ENCODE peak calls at places on chromosomes 16 and 17, in nine cellular contexts. H is Peyer's patch; A is neuronal stem cell; O is PC-3; Z is MM.1S; Y is effector memory CD4-positive, alpha-beta T cell; B is tibial artery; F is esophagus muscularis mucosa; I is heart left ventricle. K is an unnamed sample.

GRCh38 chr16:85720319-85720637 is 30.6 kb downstream of the C16orf74 start:
- DNase-seq in I (no peak), B (no peak), Z (no peak), O (peak), A (no peak), Y (no peak), H (peak), F (no peak), K (no peak)

GRCh38 chr16:51121009-51121347 is 30.1 kb downstream of the SALL1 start:
- DNase-seq in Y (no peak), F (no peak), O (no peak), Z (no peak), B (no peak), A (no peak), H (no peak), I (no peak), K (no peak)

GRCh38 chr16:48613061-48613957 is 3.3 kb upstream of the N4BP1 start:
- DNase-seq in A (no peak), F (no peak), O (peak), Z (peak), H (no peak), Y (peak), B (no peak), I (no peak), K (peak)

GRCh38 chr17:21539146-21539545 is 153.2 kb upstream of the KCNJ18 start:
- DNase-seq in F (no peak), A (no peak), B (no peak), I (no peak), Z (no peak), O (peak), Y (no peak), H (no peak), K (no peak)

GRCh38 chr16:22161999-22162657 is at the start of gene SDR42E2:
- DNase-seq in I (no peak), Y (peak), F (no peak), A (no peak), B (no peak), O (no peak), H (peak), Z (peak), K (no peak)

GRCh38 chr17:42428141-42428944 is 5.3 kb upstream of the CAVIN1 start:
- DNase-seq in H (no peak), F (no peak), B (no peak), Y (peak), O (no peak), A (peak), I (no peak), Z (peak), K (no peak)

GRCh38 chr17:73356561-73357170 is 44.9 kb upstream of the CDC42EP4 start:
- DNase-seq in F (no peak), B (no peak), H (no peak), Z (no peak), A (no peak), O (no peak), I (no peak), Y (no peak), K (no peak)

GRCh38 chr17:82848022-82848592 is 8.3 kb upstream of the ZNF750 start:
- DNase-seq in O (no peak), Z (no peak), H (peak), I (peak), B (peak), F (no peak), Y (peak), A (no peak), K (no peak)

GRCh38 chr17:48601528-48602430 is 3.0 kb downstream of the HOXB6 start:
- DNase-seq in B (no peak), A (no peak), O (no peak), I (no peak), Y (no peak), H (peak), Z (no peak), F (no peak), K (no peak)

GRCh38 chr17:54983260-54983659 is 14.7 kb downstream of the STXBP4 start:
- DNase-seq in Y (no peak), F (no peak), A (no peak), O (no peak), I (no peak), H (no peak), Z (no peak), B (no peak), K (no peak)

GRCh38 chr16:77805403-77805802 is 17.0 kb downstream of the VAT1L start:
- DNase-seq in A (no peak), I (peak), Y (no peak), F (no peak), H (no peak), B (no peak), Z (no peak), O (no peak), K (no peak)

GRCh38 chr16:74760007-74760767 is 14.4 kb downstream of the FA2H start:
- DNase-seq in H (no peak), Y (no peak), I (no peak), B (no peak), A (no peak), Z (no peak), F (no peak), O (peak), K (no peak)

GRCh38 chr16:71201054-71201453 is 29.5 kb downstream of the HYDIN start:
- DNase-seq in A (no peak), Y (no peak), F (no peak), I (no peak), B (no peak), H (no peak), Z (no peak), O (peak), K (no peak)

GRCh38 chr17:32323784-32324590 is 18.0 kb downstream of the C17orf75 start:
- DNase-seq in A (peak), F (no peak), Y (peak), I (no peak), B (no peak), H (no peak), Z (peak), O (peak), K (no peak)

GRCh38 chr16:11316331-11317015 is 28.8 kb upstream of the RMI2 start:
- DNase-seq in I (no peak), H (no peak), F (no peak), O (no peak), Z (no peak), Y (no peak), A (no peak), B (no peak), K (no peak)

GRCh38 chr16:12093902-12094301 is 117.4 kb downstream of the SNX29 start:
- DNase-seq in Y (no peak), I (no peak), O (no peak), Z (no peak), A (no peak), B (no peak), F (no peak), H (no peak), K (no peak)

GRCh38 chr16:82761236-82761635 is 134.5 kb downstream of the CDH13 start:
- DNase-seq in O (no peak), Y (no peak), A (no peak), H (no peak), B (peak), Z (no peak), F (no peak), I (peak), K (peak)

GRCh38 chr17:38333635-38334295 is 10.0 kb downstream of the GPR179 start:
- DNase-seq in O (peak), F (no peak), B (no peak), A (peak), Z (peak), Y (peak), H (peak), I (no peak), K (no peak)

GRCh38 chr17:37614391-37614790 is 5.2 kb upstream of the SYNRG start:
- DNase-seq in I (no peak), F (no peak), Y (no peak), B (no peak), H (no peak), A (no peak), O (peak), Z (no peak), K (no peak)

GRCh38 chr17:30323895-30324319 is 9.9 kb downstream of the TMIGD1 start:
- DNase-seq in Z (no peak), B (no peak), I (no peak), Y (no peak), A (no peak), H (no peak), F (no peak), O (peak), K (no peak)

GRCh38 chr16:84361546-84361945 is 6.8 kb upstream of the ATP2C2 start:
- DNase-seq in Z (no peak), I (no peak), B (no peak), A (no peak), Y (no peak), O (peak), F (no peak), H (no peak), K (no peak)

GRCh38 chr17:4520881-4521600 is 22.4 kb downstream of the SPNS2 start:
- DNase-seq in Y (no peak), H (no peak), I (no peak), B (no peak), O (peak), Z (no peak), F (no peak), A (no peak), K (no peak)

GRCh38 chr17:56309897-56310296 is 156.6 kb downstream of the ANKFN1 start:
- DNase-seq in H (no peak), B (no peak), I (no peak), F (no peak), O (no peak), A (no peak), Z (no peak), Y (no peak), K (no peak)

GRCh38 chr17:14813649-14814048 is 451.5 kb downstream of the PMP22 start:
- DNase-seq in B (no peak), Z (no peak), A (no peak), F (peak), Y (no peak), H (no peak), I (peak), O (peak), K (no peak)

GRCh38 chr16:87326151-87326571 is 9.0 kb upstream of the C16orf95 start:
- DNase-seq in B (no peak), I (no peak), H (peak), Y (no peak), F (no peak), Z (no peak), O (no peak), A (no peak), K (no peak)

GRCh38 chr17:57626520-57627210 is 118.4 kb downstream of the CCDC182 start:
- DNase-seq in H (no peak), F (no peak), O (no peak), Z (no peak), B (peak), A (no peak), I (no peak), Y (no peak), K (no peak)

GRCh38 chr17:57623620-57624019 is 121.5 kb downstream of the CCDC182 start:
- DNase-seq in I (no peak), Z (no peak), B (peak), F (no peak), Y (no peak), A (no peak), H (no peak), O (no peak), K (no peak)

GRCh38 chr17:57624390-57624789 is 120.7 kb downstream of the CCDC182 start:
- DNase-seq in H (no peak), B (peak), O (no peak), A (no peak), F (no peak), Z (no peak), Y (no peak), I (no peak), K (no peak)

GRCh38 chr17:57625957-57626356 is 119.1 kb downstream of the CCDC182 start:
- DNase-seq in Z (no peak), Y (no peak), I (no peak), B (peak), H (no peak), O (no peak), F (no peak), A (no peak), K (no peak)

DNA sequence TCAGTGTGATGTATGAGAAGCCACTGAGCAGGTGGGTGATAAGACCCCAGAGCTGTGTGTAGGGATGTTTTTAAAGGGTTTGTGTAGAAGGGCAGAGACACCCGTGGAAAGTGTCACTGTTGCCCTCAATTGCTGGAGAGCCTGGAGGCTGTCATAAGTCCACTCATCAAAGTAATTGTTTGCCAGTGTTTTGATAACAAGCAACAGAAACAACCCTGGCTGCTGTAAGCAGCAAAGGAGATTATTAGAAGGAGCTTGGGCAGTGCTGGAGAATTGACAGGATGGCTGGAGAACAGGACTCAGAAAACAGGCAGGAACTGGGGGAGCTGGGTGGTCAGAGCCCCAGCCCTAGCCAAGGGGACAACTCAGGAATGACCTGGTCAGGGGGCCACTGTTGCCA is 119.6 kb downstream of the CCDC182 start:
- DNase-seq in F (no peak), O (no peak), Y (no peak), H (no peak), Z (no peak), I (no peak), B (no peak), A (no peak), K (no peak)
- H3K27ac ChIP-seq in F (no peak), O (no peak), Y (no peak), H (peak), Z (no peak), I (peak), B (no peak), A (no peak), K (peak)

GRCh38 chr16:31073073-31073822 is 792 bp downstream of the ZNF668 start:
- DNase-seq in H (peak), Y (peak), Z (peak), O (peak), F (peak), A (peak), B (peak), I (peak), K (peak)
- H3K4me3 ChIP-seq in H (peak), Y (peak), Z (peak), O (peak), F (peak), A (peak), B (peak), I (peak), K (peak)

DNA sequence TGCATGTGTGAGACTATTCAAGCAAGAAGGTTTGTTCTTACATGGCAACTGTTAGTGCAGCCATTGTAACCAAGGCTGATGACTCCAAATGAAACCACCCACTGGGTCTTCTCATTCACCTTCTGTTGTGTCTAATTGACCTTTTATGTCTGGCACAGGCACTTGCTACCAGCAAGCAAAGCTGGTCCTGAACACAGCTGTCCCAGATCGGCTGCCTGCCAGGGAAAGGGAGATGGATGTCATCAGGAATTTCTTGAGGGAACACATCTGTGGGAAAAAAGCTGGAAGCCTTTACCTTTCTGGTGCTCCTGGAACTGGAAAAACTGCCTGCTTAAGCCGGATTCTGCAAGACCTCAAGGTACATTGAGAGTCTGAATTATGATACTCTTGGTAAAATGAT is 3.6 kb downstream of the CDC6 start:
- DNase-seq in A (no peak), O (no peak), H (no peak), I (no peak), Z (no peak), F (no peak), Y (no peak), B (no peak), K (no peak)
- H3K27ac ChIP-seq in A (no peak), O (no peak), H (no peak), I (no peak), Z (no peak), F (no peak), Y (no peak), B (no peak), K (no peak)

GRCh38 chr16:68270353-68270752 is 6.0 kb downstream of the SLC7A6 start:
- DNase-seq in B (no peak), A (no peak), O (no peak), F (no peak), I (no peak), H (no peak), Z (no peak), Y (no peak), K (no peak)
- H3K4me3 ChIP-seq in B (no peak), A (no peak), O (no peak), F (no peak), I (no peak), H (no peak), Z (no peak), Y (no peak), K (no peak)

GRCh38 chr16:17476414-17477259 is 5.9 kb upstream of the XYLT1 start:
- DNase-seq in I (no peak), O (peak), H (peak), B (no peak), F (no peak), Z (peak), A (no peak), Y (no peak), K (no peak)

GRCh38 chr16:17483266-17483864 is 12.6 kb upstream of the XYLT1 start:
- DNase-seq in I (no peak), H (no peak), O (no peak), A (no peak), F (no peak), B (peak), Z (no peak), Y (no peak), K (no peak)

DNA sequence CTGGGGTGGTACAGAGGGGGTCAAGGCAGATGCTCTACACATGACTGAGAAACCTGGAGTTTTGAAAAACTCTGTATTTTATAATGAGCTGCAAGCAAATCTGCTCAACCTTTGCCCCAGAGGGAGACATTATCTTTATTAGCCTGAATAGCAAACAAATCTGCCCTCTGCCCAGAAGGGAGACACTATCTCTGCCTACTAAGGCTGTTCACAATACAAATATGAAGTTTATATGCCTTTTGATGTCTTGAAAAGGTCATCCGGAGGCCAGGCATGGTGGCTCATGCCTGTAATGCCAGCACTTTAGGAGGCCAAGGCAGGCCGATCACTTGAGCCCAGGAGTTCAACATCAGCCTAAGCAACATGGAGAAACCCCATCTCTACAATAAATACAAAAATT is 11.0 kb upstream of the XYLT1 start:
- DNase-seq in F (no peak), Z (no peak), H (no peak), B (no peak), I (no peak), Y (no peak), O (no peak), A (no peak), K (no peak)
- H3K27ac ChIP-seq in F (no peak), Z (no peak), H (no peak), B (no peak), I (no peak), Y (no peak), O (no peak), A (no peak), K (no peak)

GRCh38 chr17:2051388-2052237 is 3.3 kb upstream of the HIC1 start:
- DNase-seq in I (no peak), Y (no peak), A (no peak), F (no peak), O (no peak), Z (no peak), B (no peak), H (no peak), K (no peak)
- H3K4me3 ChIP-seq in I (peak), Y (no peak), A (no peak), F (peak), O (no peak), Z (no peak), B (peak), H (peak), K (no peak)

GRCh38 chr17:81615401-81615930 is 21.4 kb downstream of the NPLOC4 start:
- DNase-seq in F (no peak), O (no peak), A (no peak), I (no peak), Z (no peak), H (no peak), Y (no peak), B (no peak), K (no peak)
- H3K27ac ChIP-seq in F (no peak), O (no peak), A (no peak), I (peak), Z (no peak), H (no peak), Y (no peak), B (peak), K (peak)

DNA sequence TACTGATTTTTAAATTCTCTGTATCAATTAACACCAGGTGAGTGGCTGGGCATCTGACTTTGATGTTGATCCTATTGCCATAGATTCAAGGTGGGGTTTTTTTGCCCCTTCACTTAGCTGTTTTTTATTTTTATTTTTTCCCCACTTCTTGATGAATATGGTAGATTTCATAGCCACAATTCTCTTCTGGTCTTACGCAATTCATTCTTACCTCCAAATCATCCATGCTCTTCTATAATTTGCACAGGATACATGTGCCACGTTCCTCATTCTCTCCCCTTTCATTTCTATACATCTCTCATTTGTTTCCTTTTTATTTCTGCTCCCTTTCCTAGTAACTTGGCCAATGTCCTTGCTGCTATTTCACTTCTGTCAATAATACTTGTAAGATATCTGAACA is 14.9 kb upstream of the HS3ST4 start:
- DNase-seq in H (no peak), B (no peak), O (no peak), F (no peak), A (no peak), Z (no peak), I (no peak), Y (no peak), K (no peak)
- H3K4me3 ChIP-seq in H (no peak), B (no peak), O (no peak), F (no peak), A (no peak), Z (no peak), I (no peak), Y (no peak), K (no peak)

GRCh38 chr17:20179031-20179430 is 169.9 kb downstream of the SPECC1 start:
- DNase-seq in I (no peak), H (no peak), A (no peak), B (no peak), Y (no peak), O (no peak), Z (no peak), F (no peak), K (no peak)

GRCh38 chr17:20171741-20172377 is 162.7 kb downstream of the SPECC1 start:
- DNase-seq in O (no peak), B (no peak), F (no peak), I (no peak), Y (no peak), Z (no peak), A (no peak), H (no peak), K (no peak)

GRCh38 chr17:20172378-20172775 is 163.2 kb downstream of the SPECC1 start:
- DNase-seq in Y (no peak), Z (no peak), O (no peak), I (no peak), B (no peak), A (no peak), F (no peak), H (no peak), K (no peak)

GRCh38 chr17:20173091-20173490 is 163.9 kb downstream of the SPECC1 start:
- DNase-seq in A (no peak), Y (no peak), O (no peak), F (no peak), H (no peak), Z (no peak), I (no peak), B (no peak), K (no peak)

DNA sequence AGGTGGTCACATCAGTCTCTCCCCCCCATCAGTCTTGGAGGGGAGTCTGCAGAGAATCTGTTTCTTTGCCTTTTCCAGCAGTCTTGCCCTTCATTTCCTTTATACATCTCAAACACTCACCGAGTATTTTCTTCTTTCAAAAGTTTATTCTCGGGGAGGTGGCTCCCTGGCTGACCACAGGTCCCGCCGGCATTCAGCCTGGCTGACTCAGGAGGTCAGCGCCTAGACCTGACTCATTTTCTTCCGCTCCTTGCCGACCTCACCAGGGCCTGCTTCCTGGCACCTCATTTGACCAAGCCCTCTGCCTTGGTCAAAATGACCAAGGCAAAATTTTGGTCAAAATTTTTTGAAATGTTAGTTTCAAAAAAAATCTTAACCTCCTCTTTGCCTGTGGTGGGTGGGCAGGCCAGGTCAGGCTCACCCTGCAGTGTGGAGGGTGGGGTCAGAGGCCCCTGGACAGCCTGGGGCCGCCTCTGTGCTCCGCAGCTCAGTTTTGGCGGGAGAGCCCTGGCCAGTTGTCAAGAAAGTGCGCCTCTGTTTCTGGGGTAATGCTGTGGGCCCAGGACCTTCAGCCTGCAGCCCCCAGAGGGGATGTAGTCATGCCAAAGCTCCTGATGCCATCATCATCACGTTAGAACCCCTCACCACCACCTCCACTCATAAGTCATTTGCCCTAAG is 165.6 kb downstream of the SPECC1 start:
- DNase-seq in F (no peak), A (no peak), H (no peak), Z (no peak), Y (no peak), B (no peak), I (no peak), O (peak), K (no peak)
- H3K27ac ChIP-seq in F (no peak), A (no peak), H (no peak), Z (no peak), Y (no peak), B (peak), I (no peak), O (peak), K (no peak)

GRCh38 chr17:16969931-16970906 is 1.7 kb downstream of the TNFRSF13B start:
- DNase-seq in H (no peak), I (no peak), Z (peak), B (no peak), A (no peak), Y (no peak), O (no peak), F (peak), K (no peak)
- H3K4me3 ChIP-seq in H (no peak), I (no peak), Z (peak), B (no peak), A (no peak), Y (no peak), O (no peak), F (no peak), K (no peak)